ENCODE peak calls at places on chromosome 21, in six cellular contexts. T is H9, R is IMR-90, M is mesenchymal stem cell, W is neuronal stem cell, H is trophoblast cell. Q is an unnamed sample.
A peak's percentile ranks its signal among the peaks of the same experiment; 100 is the strongest.

GRCh38 chr21:37159053-37159776 is 86.2 kb downstream of the TTC3 start:
- DNase-seq in T (no peak), R (peak; percentile 76), M (peak; percentile 78), W (no peak), H (no peak), Q (no peak)

GRCh38 chr21:15848632-15849031 is 118.8 kb downstream of the USP25 start:
- DNase-seq in T (no peak), R (peak; percentile 76), M (no peak), W (no peak), H (no peak), Q (no peak)

GRCh38 chr21:28798798-28799197 is 193.9 kb downstream of the LTN1 start:
- DNase-seq in T (no peak), R (peak; percentile 66), M (no peak), W (no peak), H (no peak), Q (no peak)

GRCh38 chr21:22342855-22343254 is 1344.6 kb downstream of the NCAM2 start:
- DNase-seq in T (no peak), R (no peak), M (no peak), W (no peak), H (no peak), Q (no peak)

GRCh38 chr21:24375201-24375600 is 1232.1 kb downstream of the MRPL39 start:
- DNase-seq in T (peak; percentile 32), R (no peak), M (no peak), W (no peak), H (no peak), Q (peak; percentile 56)

GRCh38 chr21:38756746-38757145 is 49.0 kb upstream of the ETS2 start:
- DNase-seq in T (no peak), R (peak; percentile 92), M (peak; percentile 92), W (no peak), H (peak; percentile 72), Q (no peak)

GRCh38 chr21:15104470-15104869 is 39.7 kb upstream of the NRIP1 start:
- DNase-seq in T (no peak), R (no peak), M (no peak), W (no peak), H (no peak), Q (no peak)

GRCh38 chr21:27722095-27722494 is 755.2 kb upstream of the ADAMTS5 start:
- DNase-seq in T (no peak), R (no peak), M (no peak), W (no peak), H (no peak), Q (no peak)

GRCh38 chr21:14995695-14996490 is 68.9 kb downstream of the NRIP1 start:
- DNase-seq in T (no peak), R (peak; percentile 63), M (peak; percentile 36), W (no peak), H (no peak), Q (no peak)

GRCh38 chr21:14403681-14404318 is 20.9 kb upstream of the HSPA13 start:
- DNase-seq in T (no peak), R (peak; percentile 45), M (peak; percentile 38), W (no peak), H (no peak), Q (no peak)

GRCh38 chr21:27275294-27275927 is 308.5 kb upstream of the ADAMTS5 start:
- DNase-seq in T (no peak), R (peak; percentile 88), M (peak; percentile 71), W (no peak), H (no peak), Q (no peak)

GRCh38 chr21:37522641-37523295 is 156.2 kb downstream of the DYRK1A start:
- DNase-seq in T (no peak), R (no peak), M (no peak), W (no peak), H (no peak), Q (no peak)

GRCh38 chr21:28439852-28440251 is 552.8 kb downstream of the LTN1 start:
- DNase-seq in T (no peak), R (peak; percentile 73), M (no peak), W (no peak), H (no peak), Q (no peak)

GRCh38 chr21:46604329-46604974 is 430 bp downstream of the S100B start:
- DNase-seq in T (no peak), R (no peak), M (no peak), W (no peak), H (no peak), Q (no peak)

GRCh38 chr21:31912501-31912900 is 39.7 kb downstream of the HUNK start:
- DNase-seq in T (no peak), R (no peak), M (peak; percentile 62), W (no peak), H (no peak), Q (no peak)
- H2BK5ac ChIP-seq in T (no peak overlapping the region), R (no peak overlapping the region), M (no peak overlapping the region), W (no peak overlapping the region), H (no peak overlapping the region), Q (no peak overlapping the region)

DNA sequence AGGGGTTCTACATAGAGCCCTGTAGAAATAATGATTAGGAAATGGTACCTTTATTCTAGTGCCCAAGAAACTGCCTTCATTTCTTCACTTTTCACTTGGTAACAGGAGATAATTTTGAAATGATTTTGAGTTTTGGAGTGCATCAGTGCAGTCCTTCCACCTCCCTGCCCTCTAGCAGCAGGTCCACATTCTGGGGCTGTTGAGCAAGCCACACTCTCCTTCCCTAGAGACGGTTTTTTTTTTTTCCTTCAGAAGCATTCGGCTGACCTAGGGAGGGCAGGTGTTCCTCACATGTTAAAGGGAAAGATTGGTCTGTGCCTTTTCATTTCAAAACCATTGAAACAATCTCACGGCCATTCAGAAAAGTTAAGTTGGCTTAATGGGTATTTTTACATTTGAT is 39.8 kb downstream of the SLC37A1 start:
- DNase-seq in T (no peak), R (no peak), M (peak; percentile 33), W (no peak), H (no peak), Q (no peak)
- H3K14ac ChIP-seq in T (no peak overlapping the region), R (no peak overlapping the region), M (no peak overlapping the region), W (no peak overlapping the region), H (no peak overlapping the region), Q (no peak overlapping the region)

GRCh38 chr21:34072145-34073031 is 990 bp upstream of the MRPS6 start:
- DNase-seq in T (no peak), R (no peak), M (no peak), W (no peak), H (no peak), Q (no peak)
- H2BK5ac ChIP-seq in T (no peak overlapping the region), R (peak overlapping the region; percentile 77), M (peak overlapping the region; percentile 86), W (peak overlapping the region; percentile 88), H (peak overlapping the region; percentile 68), Q (peak overlapping the region; percentile 79)

GRCh38 chr21:41168391-41169257 is 664 bp downstream of the BACE2 start:
- DNase-seq in T (peak; percentile 51), R (peak; percentile 68), M (no peak), W (peak; percentile 29), H (peak; percentile 33), Q (peak; percentile 63)

GRCh38 chr21:41170442-41170841 is 2.5 kb downstream of the BACE2 start:
- DNase-seq in T (peak; percentile 72), R (peak; percentile 34), M (no peak), W (peak; percentile 23), H (peak; percentile 38), Q (no peak)

GRCh38 chr21:41171210-41171609 is 3.2 kb downstream of the BACE2 start:
- DNase-seq in T (no peak), R (no peak), M (no peak), W (no peak), H (no peak), Q (no peak)

GRCh38 chr21:41169258-41169576 is 1.3 kb downstream of the BACE2 start:
- DNase-seq in T (no peak), R (no peak), M (no peak), W (no peak), H (no peak), Q (no peak)

GRCh38 chr21:41169701-41170100 is 1.7 kb downstream of the BACE2 start:
- DNase-seq in T (no peak), R (no peak), M (no peak), W (no peak), H (no peak), Q (no peak)
- H3K14ac ChIP-seq in T (no peak overlapping the region), R (no peak overlapping the region), M (no peak overlapping the region), W (no peak overlapping the region), H (no peak overlapping the region), Q (no peak overlapping the region)

GRCh38 chr21:45331521-45332257 is 44.0 kb upstream of the POFUT2 start:
- DNase-seq in T (peak; percentile 38), R (no peak), M (no peak), W (no peak), H (no peak), Q (no peak)

GRCh38 chr21:45329261-45330074 is 41.8 kb upstream of the POFUT2 start:
- DNase-seq in T (no peak), R (no peak), M (no peak), W (no peak), H (no peak), Q (no peak)

GRCh38 chr21:45330075-45330781 is 42.5 kb upstream of the POFUT2 start:
- DNase-seq in T (peak; percentile 47), R (peak; percentile 88), M (peak; percentile 88), W (no peak), H (no peak), Q (no peak)

GRCh38 chr21:45332415-45332814 is 44.7 kb upstream of the POFUT2 start:
- DNase-seq in T (peak; percentile 24), R (no peak), M (no peak), W (no peak), H (no peak), Q (no peak)

DNA sequence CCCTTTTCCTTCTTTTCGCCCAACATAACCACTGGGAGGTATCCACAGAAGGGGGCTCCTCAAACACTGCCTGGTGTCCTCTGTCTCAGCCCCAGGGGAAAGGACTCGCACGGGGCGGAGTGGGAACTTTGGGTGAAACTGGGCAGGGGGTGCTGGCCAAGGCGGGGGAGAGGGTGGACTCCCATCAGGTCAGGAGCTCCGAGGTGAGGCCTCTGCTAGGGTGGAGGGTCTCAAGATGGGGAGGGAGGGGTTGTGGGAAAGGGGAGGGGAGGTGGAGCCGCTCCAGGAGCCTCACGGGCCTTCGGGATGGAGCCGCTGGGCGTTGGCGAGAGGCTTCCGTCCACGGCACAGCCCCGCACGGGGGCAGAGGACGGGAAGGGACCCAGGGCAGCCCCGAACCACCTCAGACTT is 43.2 kb upstream of the POFUT2 start:
- DNase-seq in T (peak; percentile 24), R (no peak), M (no peak), W (no peak), H (no peak), Q (no peak)
- H2BK5ac ChIP-seq in T (no peak overlapping the region), R (peak overlapping the region; percentile 91), M (peak overlapping the region; percentile 98), W (no peak overlapping the region), H (peak overlapping the region; percentile 37), Q (peak overlapping the region; percentile 71)

Q was measured in H1.